ENCODE peak calls at places on chromosomes 12 and 14, in eight cellular contexts. I is NCI-H1092, Z is SHP77, R is AG10803, C is GM12865, N is A549, W is NCI-H748 treated with DMSO at 0.1 percent for 48 hours, G is NAMALWA. O is an unnamed sample.

GRCh38 chr12:96985515-96986362 is 78.7 kb downstream of the NEDD1 start:
- DNase-seq in W (peak; percentile 52), N (peak; percentile 19), R (no peak), G (peak; percentile 41), C (peak; percentile 36), I (peak; percentile 66), Z (peak; percentile 34), O (peak; percentile 67)

GRCh38 chr14:58864751-58865519 is 227.2 kb downstream of the DACT1 start:
- DNase-seq in W (no peak), R (peak; percentile 79), C (no peak), Z (no peak), N (no peak), G (no peak), I (no peak), O (no peak)

GRCh38 chr14:60977848-60978247 is 3.0 kb downstream of the TRMT5 start:
- DNase-seq in I (peak; percentile 1), N (no peak), C (no peak), R (no peak), Z (peak; percentile 45), W (no peak), G (no peak), O (no peak)

GRCh38 chr12:127516467-127516866 is 750.5 kb upstream of the TMEM132C start:
- DNase-seq in I (no peak), Z (no peak), G (no peak), N (no peak), R (peak; percentile 63), W (no peak), C (no peak), O (no peak)

GRCh38 chr14:103443106-103443505 is 57.9 kb downstream of the MARK3 start:
- DNase-seq in W (no peak), R (no peak), N (no peak), G (no peak), Z (no peak), C (no peak), I (no peak), O (no peak)

GRCh38 chr12:19382111-19382526 is 57.2 kb upstream of the AEBP2 start:
- DNase-seq in G (no peak), N (peak; percentile 87), Z (no peak), W (no peak), I (no peak), R (peak; percentile 70), C (peak; percentile 83), O (peak; percentile 16)

GRCh38 chr12:1797011-1797901 is 23.1 kb upstream of the LRTM2 start:
- DNase-seq in N (no peak), W (no peak), R (peak; percentile 26), C (peak; percentile 64), G (no peak), I (no peak), Z (no peak), O (peak; percentile 88)

GRCh38 chr12:114668151-114668891 is 15.7 kb downstream of the TBX3 start:
- DNase-seq in W (peak; percentile 81), G (no peak), I (peak; percentile 61), C (peak; percentile 48), Z (peak; percentile 88), R (peak; percentile 79), N (peak; percentile 94), O (peak; percentile 84)

GRCh38 chr12:123532021-123532420 is 1.5 kb downstream of the RILPL1 start:
- DNase-seq in C (peak; percentile 55), N (no peak), R (peak; percentile 27), Z (no peak), I (no peak), W (no peak), G (peak; percentile 64), O (no peak)

GRCh38 chr14:75224561-75224960 is 48.1 kb upstream of the TMED10 start:
- DNase-seq in Z (no peak), N (no peak), W (no peak), I (no peak), R (no peak), G (no peak), C (no peak), O (no peak)

GRCh38 chr14:96584199-96584906 is 82.2 kb downstream of the PAPOLA start:
- DNase-seq in W (peak; percentile 40), I (peak; percentile 52), G (peak; percentile 87), R (no peak), C (peak; percentile 72), N (peak; percentile 57), Z (peak; percentile 67), O (peak; percentile 64)

GRCh38 chr12:131369094-131369845 is 341.6 kb upstream of the SFSWAP start:
- DNase-seq in Z (no peak), I (no peak), N (no peak), C (no peak), W (no peak), R (no peak), G (no peak), O (no peak)

GRCh38 chr12:1553987-1554982 is 40.1 kb downstream of the FBXL14 start:
- DNase-seq in W (no peak), R (no peak), C (peak; percentile 94), I (no peak), Z (no peak), N (no peak), G (peak; percentile 97), O (peak; percentile 47)

GRCh38 chr12:132211326-132211725 is 67.1 kb downstream of the NOC4L start:
- DNase-seq in Z (no peak), R (no peak), G (no peak), I (no peak), N (no peak), C (no peak), W (no peak), O (no peak)

GRCh38 chr12:109871678-109872314 is 8.5 kb downstream of the GLTP start:
- DNase-seq in Z (no peak), R (peak; percentile 18), N (no peak), W (no peak), G (no peak), I (no peak), C (no peak), O (no peak)

GRCh38 chr14:95885866-95886265 is 9.2 kb downstream of the TUNAR start:
- DNase-seq in Z (no peak), G (no peak), R (peak; percentile 3), W (no peak), N (no peak), C (no peak), I (no peak), O (no peak)

GRCh38 chr12:7542813-7543212 is 39.2 kb upstream of the CD163 start:
- DNase-seq in I (no peak), N (no peak), Z (no peak), C (no peak), R (peak; percentile 88), G (no peak), W (no peak), O (no peak)

GRCh38 chr12:53067993-53068770 is 11.0 kb downstream of the SPRYD3 start:
- DNase-seq in N (no peak), C (no peak), G (no peak), Z (no peak), I (no peak), W (no peak), R (no peak), O (no peak)

GRCh38 chr12:101620762-101621133 is 26.0 kb downstream of the MYBPC1 start:
- DNase-seq in Z (no peak), W (no peak), N (no peak), G (peak; percentile 21), R (no peak), I (no peak), C (no peak), O (no peak)

GRCh38 chr14:74425525-74426201 is 347 bp downstream of the SYNDIG1L start:
- DNase-seq in C (peak; percentile 21), W (no peak), R (no peak), Z (no peak), N (peak; percentile 55), G (no peak), I (no peak), O (no peak)

GRCh38 chr12:53591301-53592206 is 34.6 kb downstream of the ATF7 start:
- DNase-seq in G (no peak), C (no peak), N (no peak), R (no peak), I (no peak), Z (no peak), W (no peak), O (no peak)

GRCh38 chr12:92234533-92234932 is 88.9 kb upstream of the BTG1 start:
- DNase-seq in R (no peak), I (no peak), C (no peak), N (no peak), G (no peak), Z (no peak), W (no peak), O (no peak)

GRCh38 chr14:59254911-59255545 is 66.6 kb downstream of the DAAM1 start:
- DNase-seq in R (peak; percentile 80), Z (no peak), C (peak; percentile 13), W (no peak), I (no peak), G (no peak), N (no peak), O (no peak)

GRCh38 chr12:6949063-6949594 is 2.0 kb upstream of the PTPN6 start:
- DNase-seq in Z (no peak), R (no peak), W (no peak), C (peak; percentile 62), G (peak; percentile 51), N (no peak), I (no peak), O (peak; percentile 84)

GRCh38 chr14:77648520-77649200 is 32.2 kb upstream of the SPTLC2 start:
- DNase-seq in W (no peak), C (no peak), R (no peak), Z (no peak), N (no peak), G (no peak), I (no peak), O (no peak)

GRCh38 chr12:6540181-6540877 is 6.0 kb downstream of the GAPDH start:
- DNase-seq in W (peak; percentile 9), I (peak; percentile 62), G (peak; percentile 40), N (peak; percentile 87), R (peak; percentile 97), Z (peak; percentile 45), C (peak; percentile 53), O (peak; percentile 91)

GRCh38 chr12:25872137-25872536 is 86.3 kb upstream of the RASSF8 start:
- DNase-seq in C (no peak), Z (no peak), W (no peak), I (no peak), G (no peak), R (no peak), N (no peak), O (no peak)

GRCh38 chr12:131775124-131775903 is 52.9 kb upstream of the MMP17 start:
- DNase-seq in W (no peak), I (no peak), N (no peak), G (no peak), Z (no peak), C (peak; percentile 18), R (no peak), O (no peak)

GRCh38 chr14:30657606-30658163 is 35.6 kb downstream of the SCFD1 start:
- DNase-seq in W (no peak), Z (no peak), I (no peak), C (no peak), R (peak; percentile 11), G (peak; percentile 37), N (peak; percentile 3), O (no peak)

GRCh38 chr12:49108958-49109404 is 1.7 kb downstream of the LMBR1L start:
- DNase-seq in Z (no peak), N (no peak), W (no peak), G (no peak), C (no peak), I (no peak), R (peak; percentile 52), O (peak; percentile 73)

GRCh38 chr14:53355581-53356112 is 202.5 kb upstream of the DDHD1 start:
- DNase-seq in Z (no peak), W (no peak), R (peak; percentile 51), I (no peak), N (peak; percentile 6), C (peak; percentile 6), G (no peak), O (no peak)

GRCh38 chr14:80629606-80630005 is 311.9 kb downstream of the CEP128 start:
- DNase-seq in N (no peak), I (no peak), G (no peak), R (peak; percentile 46), C (no peak), W (no peak), Z (no peak), O (no peak)

GRCh38 chr12:116524964-116525379 is 34.2 kb upstream of the MAP1LC3B2 start:
- DNase-seq in I (no peak), G (no peak), Z (no peak), W (no peak), R (peak; percentile 53), C (no peak), N (no peak), O (no peak)

GRCh38 chr12:119988440-119988787 is 622 bp upstream of the BICDL1 start:
- DNase-seq in G (no peak), Z (peak; percentile 90), I (no peak), N (peak; percentile 59), W (peak; percentile 72), C (no peak), R (peak; percentile 39), O (no peak)

O was measured in upper lobe of right lung.